ENCODE peak calls at places on chromosomes 6 and 20, in five cellular contexts. H is activated T-cell treated with anti-CD3 and anti-CD28 coated beads, Interleukin-2, amount 50 U/mL, for 4 hours; A is RWPE1; G is MCF 10A; Q is glutamatergic neuron. N is an unnamed sample.

GRCh38 chr20:45343445-45343866 is 4.8 kb downstream of the SDC4 start:
- DNase-seq in G (no peak), A (peak), Q (no peak), H (no peak), N (no peak)

GRCh38 chr6:30006170-30007131 is 54.6 kb upstream of the POLR1H start:
- DNase-seq in A (no peak), Q (peak), H (peak), G (no peak), N (no peak)

GRCh38 chr6:152112503-152113261 is 305.2 kb downstream of the ESR1 start:
- DNase-seq in Q (no peak), G (no peak), H (no peak), A (no peak), N (no peak)

GRCh38 chr6:33744001-33744848 is 2.5 kb downstream of the IP6K3 start:
- DNase-seq in Q (peak), G (peak), H (peak), A (peak), N (peak)

GRCh38 chr6:90820436-90820835 is 233.6 kb upstream of the MAP3K7 start:
- DNase-seq in Q (no peak), A (peak), H (no peak), G (peak), N (no peak)

GRCh38 chr6:22910370-22910769 is 341.0 kb downstream of the HDGFL1 start:
- DNase-seq in H (no peak), G (no peak), A (no peak), Q (no peak), N (no peak)

GRCh38 chr6:163570579-163571231 is 156.2 kb downstream of the QKI start:
- DNase-seq in G (no peak), H (no peak), A (no peak), Q (no peak), N (no peak)

GRCh38 chr6:5139828-5140771 is 55.0 kb downstream of the PPP1R3G start:
- DNase-seq in Q (no peak), H (no peak), G (no peak), A (no peak), N (no peak)

GRCh38 chr6:170260686-170261085 is 30.2 kb downstream of the DLL1 start:
- DNase-seq in G (no peak), A (no peak), H (no peak), Q (no peak), N (no peak)

GRCh38 chr6:99282479-99283062 is 66.9 kb downstream of the FAXC start:
- DNase-seq in Q (no peak), G (peak), H (no peak), A (peak), N (peak)

GRCh38 chr6:154930490-154930889 is 64.6 kb upstream of the TIAM2 start:
- DNase-seq in H (no peak), A (no peak), Q (no peak), G (no peak), N (no peak)

GRCh38 chr20:32339116-32339515 is 19.0 kb upstream of the ASXL1 start:
- DNase-seq in H (no peak), A (no peak), Q (no peak), G (no peak), N (no peak)

GRCh38 chr20:32512047-32512385 is 73.1 kb downstream of the NOL4L start:
- DNase-seq in H (no peak), A (no peak), Q (peak), G (no peak), N (no peak)

GRCh38 chr20:2984956-2985661 is 58.3 kb upstream of the GNRH2 start:
- DNase-seq in G (peak), H (no peak), A (peak), Q (no peak), N (no peak)

GRCh38 chr6:2632943-2633584 is 117.7 kb downstream of the MYLK4 start:
- DNase-seq in Q (no peak), H (no peak), A (no peak), G (no peak), N (no peak)

GRCh38 chr6:81700414-81700813 is 52.1 kb downstream of the TENT5A start:
- DNase-seq in Q (no peak), G (no peak), A (no peak), H (no peak), N (no peak)

GRCh38 chr6:149077208-149077607 is 240.3 kb upstream of the TAB2 start:
- DNase-seq in G (no peak), A (no peak), Q (no peak), H (no peak), N (no peak)

GRCh38 chr20:16587066-16587465 is 13.8 kb upstream of the KIF16B start:
- DNase-seq in A (no peak), G (no peak), Q (no peak), H (no peak), N (no peak)

GRCh38 chr6:118536478-118536877 is 11.6 kb upstream of the PLN start:
- DNase-seq in A (no peak), H (no peak), Q (no peak), G (no peak), N (no peak)

GRCh38 chr6:63598251-63599036 is 26.2 kb downstream of the LOC128125822 start:
- DNase-seq in H (peak), A (peak), G (peak), Q (peak), N (peak)

GRCh38 chr6:7166410-7167293 is 58.9 kb downstream of the RREB1 start:
- DNase-seq in A (no peak), G (no peak), Q (no peak), H (no peak), N (no peak)

GRCh38 chr6:159948199-159948598 is 20.7 kb upstream of the IGF2R start:
- DNase-seq in G (no peak), H (no peak), A (no peak), Q (no peak), N (no peak)

GRCh38 chr6:71887006-71887743 is 825 bp downstream of the RIMS1 start:
- DNase-seq in Q (no peak), G (no peak), A (no peak), H (no peak), N (no peak)

GRCh38 chr6:128259735-128260685 is 260.4 kb downstream of the PTPRK start:
- DNase-seq in Q (no peak), H (no peak), A (no peak), G (no peak), N (peak)

GRCh38 chr6:131923356-131923755 is 27.8 kb downstream of the CCN2 start:
- DNase-seq in Q (peak), G (peak), H (no peak), A (no peak), N (peak)

GRCh38 chr6:152380993-152381898 is 255.9 kb downstream of the SYNE1 start:
- DNase-seq in G (peak), A (peak), H (no peak), Q (peak), N (no peak)

GRCh38 chr6:17984822-17985660 is 2.4 kb downstream of the KIF13A start:
- DNase-seq in A (no peak), G (peak), Q (no peak), H (no peak), N (no peak)

GRCh38 chr20:20755674-20756319 is 43.4 kb upstream of the RALGAPA2 start:
- DNase-seq in G (no peak), A (no peak), Q (no peak), H (no peak), N (no peak)

GRCh38 chr6:69880570-69880969 is 14.2 kb downstream of the COL19A1 start:
- DNase-seq in A (no peak), Q (no peak), G (no peak), H (no peak), N (no peak)

GRCh38 chr20:41538810-41539596 is 79.2 kb downstream of the CHD6 start:
- DNase-seq in Q (no peak), H (no peak), A (no peak), G (no peak), N (no peak)

GRCh38 chr6:151391021-151391470 is 313 bp downstream of the ZBTB2 start:
- DNase-seq in H (peak), Q (peak), G (peak), A (peak), N (peak)

GRCh38 chr6:31582230-31582601 is at the start of gene LTB:
- DNase-seq in A (no peak), G (no peak), H (peak), Q (no peak), N (no peak)

GRCh38 chr6:33668914-33669313 is 42.6 kb downstream of the UQCC2 start:
- DNase-seq in Q (no peak), H (peak), A (peak), G (peak), N (no peak)

GRCh38 chr6:42550277-42550676 is 13.6 kb upstream of the UBR2 start:
- DNase-seq in A (no peak), G (no peak), H (no peak), Q (no peak), N (no peak)

N was measured in MM.1S.